ENCODE peak calls at places on chromosomes 13 and 19, in four cellular contexts. A is CD8-positive, alpha-beta T cell; O is hepatocyte; C is thoracic aorta. U is an unnamed sample. For H3K4me1, the result is how much of the 10 kb centered on the place peaks cover.

GRCh38 chr19:2722541-2723344 is 1.6 kb upstream of the DIRAS1 start:
- DNase-seq in A (no peak), O (peak), C (peak), U (no peak)

GRCh38 chr19:5993516-5994406 is 15.8 kb upstream of the RANBP3 start:
- DNase-seq in A (no peak), O (no peak), C (no peak), U (no peak)

GRCh38 chr13:74550039-74550438 is 415.8 kb upstream of the KLF12 start:
- DNase-seq in A (no peak), O (no peak), C (no peak), U (no peak)

GRCh38 chr19:47483800-47484690 is at the start of gene KPTN:
- DNase-seq in A (peak), O (peak), C (peak), U (peak)

GRCh38 chr13:75481176-75482069 is 546 bp downstream of the TBC1D4 start:
- DNase-seq in A (no peak), O (peak), C (no peak), U (no peak)

GRCh38 chr19:4103073-4103418 is 20.9 kb downstream of the MAP2K2 start:
- DNase-seq in A (no peak), O (no peak), C (no peak), U (no peak)

GRCh38 chr19:57334191-57334590 is 13.9 kb downstream of the ZNF543 start:
- DNase-seq in A (no peak), O (peak), C (no peak), U (no peak)

GRCh38 chr13:109428146-109428545 is 358.2 kb downstream of the IRS2 start:
- DNase-seq in A (no peak), O (no peak), C (no peak), U (no peak)

GRCh38 chr13:39784347-39784746 is 128.9 kb downstream of the COG6 start:
- DNase-seq in A (no peak), O (no peak), C (no peak), U (no peak)

GRCh38 chr19:39546599-39546998 is 6.6 kb upstream of the EID2 start:
- DNase-seq in A (no peak), O (no peak), C (no peak), U (no peak)

GRCh38 chr19:56167064-56167578 is 8.7 kb upstream of the GALP start:
- DNase-seq in A (no peak), O (peak), C (no peak), U (peak)

GRCh38 chr19:33683881-33684549 is 62.3 kb downstream of the CHST8 start:
- DNase-seq in A (no peak), O (peak), C (no peak), U (peak)

GRCh38 chr13:24199016-24199415 is 38.5 kb downstream of the SPATA13 start:
- DNase-seq in A (no peak), O (no peak), C (no peak), U (no peak)

GRCh38 chr19:34018546-34018945 is 153.8 kb upstream of the LSM14A start:
- DNase-seq in A (no peak), O (no peak), C (no peak), U (no peak)

GRCh38 chr13:20412761-20413355 is 112.8 kb downstream of the CRYL1 start:
- DNase-seq in A (no peak), O (no peak), C (no peak), U (peak)

GRCh38 chr13:33940898-33941297 is 122.9 kb downstream of the RFC3 start:
- DNase-seq in A (no peak), O (no peak), C (no peak), U (no peak)

GRCh38 chr19:44539236-44539819 is 9.9 kb upstream of the CEACAM20 start:
- DNase-seq in A (no peak), O (no peak), C (no peak), U (no peak)

GRCh38 chr13:102582256-102582655 is 14.5 kb upstream of the TPP2 start:
- DNase-seq in A (no peak), O (no peak), C (no peak), U (no peak)

GRCh38 chr19:42177686-42178019 is 39.8 kb downstream of the DEDD2 start:
- DNase-seq in A (no peak), O (no peak), C (no peak), U (no peak)

GRCh38 chr19:42175335-42175734 is 42.1 kb downstream of the DEDD2 start:
- DNase-seq in A (no peak), O (no peak), C (no peak), U (no peak)

GRCh38 chr19:42176649-42176989 is 40.9 kb downstream of the DEDD2 start:
- DNase-seq in A (no peak), O (no peak), C (no peak), U (no peak)

GRCh38 chr19:42175952-42176648 is 41.4 kb downstream of the DEDD2 start:
- DNase-seq in A (no peak), O (peak), C (no peak), U (no peak)

GRCh38 chr19:42176990-42177685 is 40.3 kb downstream of the DEDD2 start:
- DNase-seq in A (peak), O (peak), C (no peak), U (no peak)
- H3K4me1 ChIP-seq in A (under half), O (under half), C (under half), U (under half)

GRCh38 chr13:73336789-73337188 is 278.0 kb downstream of the KLF5 start:
- DNase-seq in A (no peak), O (no peak), C (no peak), U (no peak)
- H3K27ac ChIP-seq in A (no peak), O (no peak), C (no peak), U (no peak)

DNA sequence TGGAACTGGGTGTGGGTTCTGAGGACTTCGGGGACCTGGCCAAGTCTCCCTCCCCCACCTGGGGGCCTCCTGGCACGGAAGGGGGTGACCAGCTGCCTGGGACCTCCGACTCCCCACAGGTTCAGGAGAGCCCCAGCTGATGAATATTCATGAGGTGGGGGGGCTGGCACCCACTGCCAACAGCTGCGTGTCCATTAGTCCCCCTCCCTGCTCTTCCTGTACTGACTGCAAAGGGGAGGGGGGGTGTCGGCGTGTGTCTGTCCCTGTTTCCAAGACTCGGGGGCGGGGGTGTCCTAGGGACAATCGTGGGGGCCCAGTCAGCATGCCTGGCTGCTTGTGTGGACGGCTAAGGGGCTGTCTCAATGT is 10.6 kb upstream of the NFIX start:
- DNase-seq in A (no peak), O (no peak), C (no peak), U (no peak)
- H3K4me3 ChIP-seq in A (no peak), O (no peak), C (no peak), U (no peak)

GRCh38 chr19:52191951-52192350 is 2.1 kb downstream of the PPP2R1A start:
- DNase-seq in A (no peak), O (no peak), C (no peak), U (no peak)
- H3K4me1 ChIP-seq in A (half or more), O (under half), C (under half), U (under half)

GRCh38 chr19:38266070-38266469 is 1.7 kb downstream of the SPINT2 start:
- DNase-seq in A (no peak), O (no peak), C (no peak), U (no peak)
- H3K27ac ChIP-seq in A (no peak), O (peak), C (peak), U (no peak)

GRCh38 chr19:41324921-41325639 is 15.1 kb downstream of the CCDC97 start:
- DNase-seq in A (no peak), O (peak), C (peak), U (no peak)

GRCh38 chr19:41323023-41323422 is 13.1 kb downstream of the CCDC97 start:
- DNase-seq in A (no peak), O (peak), C (no peak), U (no peak)

GRCh38 chr19:41324231-41324702 is 14.3 kb downstream of the CCDC97 start:
- DNase-seq in A (no peak), O (no peak), C (no peak), U (no peak)

GRCh38 chr19:41322451-41322850 is 12.5 kb downstream of the CCDC97 start:
- DNase-seq in A (no peak), O (no peak), C (no peak), U (no peak)

GRCh38 chr19:41323430-41324125 is 13.6 kb downstream of the CCDC97 start:
- DNase-seq in A (no peak), O (peak), C (peak), U (no peak)
- H3K4me3 ChIP-seq in A (no peak), O (no peak), C (peak), U (no peak)

GRCh38 chr13:90168953-90169352 is 1178.5 kb upstream of the MIR17HG start:
- DNase-seq in A (no peak), O (no peak), C (no peak), U (no peak)

GRCh38 chr13:90177519-90177918 is 1170.0 kb upstream of the MIR17HG start:
- DNase-seq in A (no peak), O (no peak), C (no peak), U (no peak)

DNA sequence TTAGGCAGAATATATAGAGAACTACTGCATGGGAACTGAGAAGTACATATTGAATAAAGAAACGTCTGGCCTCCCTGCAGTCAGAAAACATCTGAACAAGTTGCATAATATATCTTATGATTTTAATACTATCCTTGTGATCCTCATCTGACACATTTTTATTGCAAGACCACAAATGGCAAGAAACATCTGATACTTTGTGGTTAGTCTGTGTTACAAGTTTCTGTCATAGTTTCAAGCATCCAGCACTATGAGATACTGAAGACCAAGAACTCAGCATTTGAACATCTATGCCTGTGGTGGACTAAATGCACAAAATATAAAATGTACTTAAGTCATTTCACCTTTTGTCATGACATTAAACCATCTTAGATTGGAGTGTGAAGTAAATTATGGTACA is 1175.8 kb upstream of the MIR17HG start:
- DNase-seq in A (no peak), O (no peak), C (no peak), U (no peak)
- H3K4me1 ChIP-seq in A (under half), O (under half), C (under half), U (under half)

GRCh38 chr19:40799558-40800338 is 757 bp downstream of the EGLN2 start:
- DNase-seq in A (no peak), O (peak), C (no peak), U (no peak)
- H3K27ac ChIP-seq in A (peak), O (peak), C (peak), U (no peak)

GRCh38 chr13:57739089-57739488 is 107.5 kb downstream of the PCDH17 start:
- DNase-seq in A (no peak), O (no peak), C (no peak), U (no peak)
- H3K4me3 ChIP-seq in A (no peak), O (no peak), C (no peak), U (no peak)